ENCODE peak calls at places on chromosome 17, in ten cellular contexts. B is fibroblast of lung, I is thoracic aorta, C is IMR-90, M is testis, Z is pancreas, E is psoas muscle, R is adrenal gland, J is colonic mucosa, V is GM23338. Y is an unnamed sample.
A peak's percentile ranks its signal among the peaks of the same experiment; 100 is the strongest.

GRCh38 chr17:50117202-50118040 is 12.5 kb downstream of the SAMD14 start:
- DNase-seq in B (peak; percentile 70), I (no peak), C (peak; percentile 35), M (peak; percentile 63), Z (peak; percentile 73), E (peak; percentile 85), R (peak; percentile 55), J (peak; percentile 49), V (peak; percentile 89), Y (peak; percentile 28)

GRCh38 chr17:35890774-35891155 is 10.6 kb upstream of the CCL5 start:
- DNase-seq in B (no peak), I (no peak), C (no peak), M (peak; percentile 17), Z (no peak), E (no peak), R (peak; percentile 27), J (peak; percentile 34), V (peak; percentile 24), Y (no peak)

GRCh38 chr17:58541249-58541648 is 26.8 kb upstream of the MTMR4 start:
- DNase-seq in B (no peak), I (no peak), C (no peak), M (no peak), Z (no peak), E (no peak), R (no peak), J (no peak), V (peak; percentile 76), Y (no peak)

GRCh38 chr17:305090-305976 is 47.3 kb downstream of the RPH3AL start:
- DNase-seq in B (no peak), I (no peak), C (no peak), M (no peak), Z (peak; percentile 46), E (peak; percentile 73), R (peak; percentile 65), J (peak; percentile 41), V (no peak), Y (no peak)

GRCh38 chr17:7045492-7046126 is 1.7 kb upstream of the SLC16A11 start:
- DNase-seq in B (peak; percentile 71), I (no peak), C (peak; percentile 87), M (peak; percentile 69), Z (no peak), E (no peak), R (no peak), J (peak; percentile 72), V (peak; percentile 76), Y (peak; percentile 55)

GRCh38 chr17:12789075-12789975 is at the start of gene ARHGAP44:
- DNase-seq in B (peak; percentile 65), I (no peak), C (peak; percentile 59), M (peak; percentile 83), Z (peak; percentile 74), E (peak; percentile 70), R (peak; percentile 18), J (peak; percentile 78), V (peak; percentile 89), Y (peak; percentile 58)

GRCh38 chr17:66570353-66571195 is 264.3 kb upstream of the CACNG5 start:
- DNase-seq in B (no peak), I (no peak), C (peak; percentile 66), M (no peak), Z (no peak), E (no peak), R (no peak), J (no peak), V (no peak), Y (peak; percentile 24)

GRCh38 chr17:6035801-6036394 is 34.3 kb upstream of the WSCD1 start:
- DNase-seq in B (no peak), I (no peak), C (no peak), M (no peak), Z (no peak), E (no peak), R (no peak), J (no peak), V (no peak), Y (no peak)

GRCh38 chr17:75965468-75965867 is 13.5 kb downstream of the ACOX1 start:
- DNase-seq in B (no peak), I (no peak), C (no peak), M (no peak), Z (no peak), E (no peak), R (no peak), J (no peak), V (no peak), Y (no peak)

GRCh38 chr17:10149573-10150399 is 48.6 kb downstream of the GAS7 start:
- DNase-seq in B (peak; percentile 76), I (no peak), C (peak; percentile 86), M (no peak), Z (no peak), E (no peak), R (peak; percentile 34), J (no peak), V (no peak), Y (no peak)

GRCh38 chr17:35214631-35215273 is 20.6 kb upstream of the SLC35G3 start:
- DNase-seq in B (no peak), I (no peak), C (no peak), M (no peak), Z (no peak), E (no peak), R (no peak), J (no peak), V (no peak), Y (no peak)

GRCh38 chr17:21061158-21061835 is 18.5 kb upstream of the USP22 start:
- DNase-seq in B (no peak), I (no peak), C (no peak), M (no peak), Z (no peak), E (no peak), R (no peak), J (no peak), V (no peak), Y (no peak)

GRCh38 chr17:21061971-21062526 is 19.2 kb upstream of the USP22 start:
- DNase-seq in B (no peak), I (no peak), C (no peak), M (no peak), Z (no peak), E (no peak), R (no peak), J (no peak), V (no peak), Y (no peak)

GRCh38 chr17:21066394-21066793 is 23.6 kb upstream of the USP22 start:
- DNase-seq in B (no peak), I (no peak), C (no peak), M (no peak), Z (no peak), E (no peak), R (no peak), J (no peak), V (no peak), Y (no peak)
- TF ChIP-seq CTCF in B (no peak), I (no peak), C (no peak), M (no peak), Z (no peak), E (no peak), R (no peak), J (no peak), V (no peak), Y (no peak)

GRCh38 chr17:79930077-79930785 is 91.0 kb upstream of the CBX4 start:
- DNase-seq in B (peak; percentile 8), I (no peak), C (no peak), M (no peak), Z (no peak), E (no peak), R (no peak), J (no peak), V (peak; percentile 64), Y (no peak)

GRCh38 chr17:79931517-79932309 is 92.5 kb upstream of the CBX4 start:
- DNase-seq in B (peak; percentile 41), I (no peak), C (peak; percentile 31), M (no peak), Z (no peak), E (no peak), R (no peak), J (peak; percentile 80), V (no peak), Y (no peak)

GRCh38 chr17:79932446-79932845 is 93.2 kb upstream of the CBX4 start:
- DNase-seq in B (no peak), I (no peak), C (no peak), M (no peak), Z (no peak), E (no peak), R (no peak), J (no peak), V (no peak), Y (no peak)

GRCh38 chr17:79929257-79930076 is 90.2 kb upstream of the CBX4 start:
- DNase-seq in B (no peak), I (no peak), C (no peak), M (no peak), Z (no peak), E (no peak), R (no peak), J (no peak), V (peak; percentile 53), Y (no peak)

GRCh38 chr17:79930786-79931516 is 91.7 kb upstream of the CBX4 start:
- DNase-seq in B (no peak), I (no peak), C (no peak), M (no peak), Z (no peak), E (no peak), R (no peak), J (no peak), V (peak; percentile 58), Y (no peak)
- H3K27ac ChIP-seq in B (no peak overlapping the region), I (no peak overlapping the region), C (no peak overlapping the region), M (no peak overlapping the region), Z (no peak overlapping the region), E (no peak overlapping the region), R (no peak overlapping the region), J (no peak overlapping the region), V (peak overlapping the region; percentile 57), Y (no peak overlapping the region)

DNA sequence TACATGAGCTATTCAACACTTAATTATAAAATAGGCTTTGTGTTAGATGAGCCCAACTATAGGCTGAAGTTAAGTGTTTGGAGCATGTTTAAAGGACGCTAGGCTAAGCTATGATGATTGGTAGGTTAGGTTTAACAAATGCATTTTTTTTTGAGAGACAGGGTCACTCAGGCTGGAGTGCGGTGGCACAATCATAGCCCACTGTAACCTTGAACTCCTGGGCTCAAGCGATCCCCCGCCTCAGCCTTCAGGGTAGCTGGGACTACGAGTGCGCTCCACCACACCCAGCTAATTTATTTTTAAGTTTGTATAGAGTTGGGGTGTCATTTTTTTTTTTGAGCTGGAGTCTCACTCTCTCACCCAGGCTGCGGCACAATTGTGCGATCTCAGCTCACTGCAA is 19.3 kb upstream of the GPRC5C start:
- DNase-seq in B (no peak), I (no peak), C (no peak), M (no peak), Z (no peak), E (no peak), R (no peak), J (no peak), V (no peak), Y (no peak)
- TF ChIP-seq CTCF in B (no peak), I (no peak), C (no peak), M (no peak), Z (no peak), E (no peak), R (no peak), J (no peak), V (no peak), Y (no peak)

DNA sequence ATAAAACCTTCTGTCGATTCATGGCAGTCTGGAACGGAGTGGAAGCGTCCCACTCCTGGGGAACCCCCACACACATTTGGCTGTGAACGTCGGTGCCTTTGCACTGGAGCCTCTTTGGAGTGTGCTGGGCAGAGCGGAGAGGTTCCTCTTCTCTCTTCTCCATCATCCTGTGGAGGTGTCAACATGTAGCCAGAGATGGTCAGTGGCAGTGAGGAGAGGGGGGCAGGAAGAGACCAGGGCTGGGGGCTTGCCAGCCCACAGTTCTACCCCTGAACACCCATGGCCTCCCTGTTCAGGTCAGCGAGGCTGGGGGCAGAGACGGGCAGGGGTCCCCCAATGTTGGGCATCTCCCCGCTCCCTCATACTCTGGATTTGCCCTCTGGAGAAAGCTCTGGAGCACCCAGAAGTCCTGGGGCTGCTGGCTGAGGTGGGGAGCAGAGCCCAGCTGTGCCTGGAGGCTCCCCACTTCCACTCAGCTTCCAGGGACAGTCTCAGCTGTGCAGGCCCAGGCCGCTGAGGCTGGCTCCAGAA is 223.7 kb downstream of the SEC14L1 start:
- DNase-seq in B (no peak), I (no peak), C (no peak), M (no peak), Z (no peak), E (peak; percentile 43), R (no peak), J (no peak), V (no peak), Y (no peak)
- H3K27ac ChIP-seq in B (no peak overlapping the region), I (peak overlapping the region; percentile 75), C (peak overlapping the region; percentile 10), M (peak overlapping the region; percentile 84), Z (no peak overlapping the region), E (peak overlapping the region; percentile 74), R (peak overlapping the region; percentile 66), J (no peak overlapping the region), V (no peak overlapping the region), Y (peak overlapping the region; percentile 75)